ENCODE peak calls at places on chromosomes 5 and 9, in eight cellular contexts. W, L, B, F, Q, I, M and C are unnamed samples.
A peak's percentile ranks its signal among the peaks of the same experiment; 100 is the strongest.

GRCh38 chr5:180523629-180524466 is 29.7 kb downstream of the CNOT6 start:
- DNase-seq in Q (no peak), W (no peak), L (no peak), M (no peak), I (no peak), B (no peak), F (no peak), C (no peak)

GRCh38 chr9:114681594-114682332 is at the start of gene TEX48:
- DNase-seq in I (peak; percentile 24), L (peak; percentile 72), M (no peak), W (peak; percentile 84), B (peak; percentile 8), Q (peak; percentile 52), F (peak; percentile 64), C (peak; percentile 37)

GRCh38 chr9:79131876-79132377 is 439.8 kb upstream of the TLE4 start:
- DNase-seq in M (no peak), Q (no peak), F (no peak), I (no peak), L (no peak), W (peak; percentile 22), B (no peak), C (no peak)

GRCh38 chr9:98147582-98147981 is 28.6 kb upstream of the TRIM14 start:
- DNase-seq in F (no peak), Q (no peak), L (no peak), I (no peak), B (no peak), W (no peak), M (no peak), C (no peak)

GRCh38 chr5:109688999-109689739 is 558 bp upstream of the MAN2A1 start:
- DNase-seq in B (no peak), Q (peak; percentile 82), F (peak; percentile 94), W (peak; percentile 96), M (peak; percentile 90), L (peak; percentile 83), I (peak; percentile 86), C (peak; percentile 57)

GRCh38 chr5:43275391-43275790 is 37.8 kb downstream of the HMGCS1 start:
- DNase-seq in I (no peak), F (no peak), M (no peak), L (no peak), W (no peak), Q (no peak), B (no peak), C (no peak)

GRCh38 chr9:11149065-11149464 is 536.3 kb upstream of the PTPRD start:
- DNase-seq in I (no peak), W (peak; percentile 34), F (no peak), M (no peak), L (no peak), Q (no peak), B (no peak), C (no peak)

GRCh38 chr5:2763533-2763794 is 12.0 kb upstream of the IRX2 start:
- DNase-seq in L (no peak), W (no peak), I (no peak), Q (no peak), M (no peak), B (no peak), F (no peak), C (no peak)

GRCh38 chr5:17910318-17910717 is 276.1 kb downstream of the TAF11L14 start:
- DNase-seq in W (no peak), L (no peak), F (no peak), Q (no peak), M (no peak), B (no peak), I (no peak), C (no peak)

GRCh38 chr9:76519027-76519835 is 60.2 kb downstream of the GCNT1 start:
- DNase-seq in W (no peak), Q (no peak), M (no peak), I (no peak), L (no peak), B (no peak), F (no peak), C (no peak)

GRCh38 chr9:109012876-109013677 is at the start of gene CTNNAL1:
- DNase-seq in W (peak; percentile 68), F (peak; percentile 97), L (peak; percentile 84), I (peak; percentile 71), M (peak; percentile 97), Q (peak; percentile 93), B (peak; percentile 59), C (peak; percentile 86)

GRCh38 chr9:68708089-68708488 is 3.0 kb downstream of the PIP5K1B start:
- DNase-seq in F (no peak), M (no peak), L (no peak), W (no peak), B (no peak), Q (no peak), I (no peak), C (no peak)

GRCh38 chr9:128558431-128559310 is 6.3 kb downstream of the SPTAN1 start:
- DNase-seq in B (no peak), M (peak; percentile 89), W (peak; percentile 77), F (peak; percentile 77), L (peak; percentile 49), Q (peak; percentile 72), I (peak; percentile 69), C (peak; percentile 95)

GRCh38 chr5:74149395-74149794 is 491.1 kb downstream of the ENC1 start:
- DNase-seq in W (no peak), I (no peak), M (no peak), Q (peak; percentile 88), B (no peak), L (no peak), F (no peak), C (peak; percentile 2)

GRCh38 chr5:75716715-75717081 is 539 bp downstream of the POC5 start:
- DNase-seq in Q (no peak), I (no peak), B (no peak), W (no peak), F (peak; percentile 8), M (no peak), L (no peak), C (no peak)

GRCh38 chr9:127572961-127573727 is 38.9 kb upstream of the STXBP1 start:
- DNase-seq in W (no peak), L (no peak), Q (no peak), F (no peak), I (no peak), B (no peak), M (no peak), C (no peak)

GRCh38 chr5:1513326-1514026 is 10.3 kb downstream of the LPCAT1 start:
- DNase-seq in M (peak; percentile 58), Q (no peak), F (no peak), L (no peak), W (no peak), I (no peak), B (no peak), C (no peak)

GRCh38 chr5:163379298-163380155 is 57.9 kb upstream of the CCNG1 start:
- DNase-seq in L (no peak), W (no peak), I (no peak), B (no peak), Q (peak; percentile 17), F (no peak), M (no peak), C (no peak)

GRCh38 chr9:137482094-137482781 is 23.1 kb upstream of the NSMF start:
- DNase-seq in L (no peak), B (no peak), M (no peak), I (no peak), W (peak; percentile 53), F (no peak), Q (peak; percentile 88), C (no peak)

GRCh38 chr9:73426226-73426625 is 274.6 kb downstream of the ANXA1 start:
- DNase-seq in Q (no peak), B (peak; percentile 74), I (no peak), M (no peak), L (no peak), F (no peak), W (no peak), C (no peak)

GRCh38 chr5:64947031-64947430 is 178.3 kb downstream of the CWC27 start:
- DNase-seq in M (no peak), I (peak; percentile 97), B (no peak), F (no peak), W (no peak), Q (peak; percentile 69), L (no peak), C (peak; percentile 52)

GRCh38 chr9:117300686-117301085 is 114.2 kb downstream of the ASTN2 start:
- DNase-seq in B (no peak), L (no peak), F (no peak), I (no peak), M (no peak), W (no peak), Q (no peak), C (no peak)

GRCh38 chr9:95509851-95510529 is 6.8 kb downstream of the PTCH1 start:
- DNase-seq in M (no peak), F (no peak), Q (no peak), B (no peak), L (no peak), I (no peak), W (no peak), C (no peak)

GRCh38 chr5:82593481-82593880 is 315.3 kb upstream of the RPS23 start:
- DNase-seq in I (no peak), M (no peak), B (no peak), L (no peak), W (no peak), Q (no peak), F (no peak), C (no peak)

GRCh38 chr5:119032653-119033052 is 38.2 kb upstream of the DMXL1 start:
- DNase-seq in I (no peak), W (no peak), M (no peak), F (no peak), Q (no peak), L (no peak), B (no peak), C (no peak)

GRCh38 chr5:87020099-87020934 is 247.4 kb upstream of the RASA1 start:
- DNase-seq in W (peak; percentile 57), L (no peak), F (peak; percentile 60), M (no peak), B (no peak), I (no peak), Q (no peak), C (no peak)

GRCh38 chr5:75348241-75348640 is 11.2 kb downstream of the HMGCR start:
- DNase-seq in B (no peak), Q (no peak), I (no peak), L (no peak), W (no peak), M (no peak), F (no peak), C (no peak)

GRCh38 chr9:83013867-83014605 is 48.9 kb downstream of the RASEF start:
- DNase-seq in B (no peak), L (no peak), W (no peak), Q (no peak), M (no peak), I (no peak), F (no peak), C (no peak)

GRCh38 chr9:4955836-4956235 is 29.2 kb upstream of the JAK2 start:
- DNase-seq in L (no peak), F (no peak), Q (no peak), W (no peak), I (no peak), M (no peak), B (no peak), C (no peak)

GRCh38 chr5:37839441-37840035 is 303 bp downstream of the GDNF start:
- DNase-seq in Q (no peak), F (peak; percentile 64), B (peak; percentile 17), M (no peak), L (no peak), W (peak; percentile 39), I (no peak), C (peak; percentile 54)